ENCODE peak calls at places on chromosomes 13 and 19, in four cellular contexts. One of them, this sample, is unnamed.

GRCh38 chr19:43625918-43626579 is 6.6 kb upstream of the ZNF428 start:
- DNase-seq in GM23338: peak
- DNase-seq in cardiac muscle cell: peak
- DNase-seq in mesendoderm: peak
- DNase-seq in this sample: no peak

GRCh38 chr19:55082023-55082851 is 6.6 kb downstream of the EPS8L1 start:
- DNase-seq in GM23338: peak
- DNase-seq in mesendoderm: peak
- DNase-seq in cardiac muscle cell: peak
- DNase-seq in this sample: no peak

GRCh38 chr13:83183439-83184149 is 698.7 kb downstream of the SLITRK1 start:
- DNase-seq in GM23338: no peak
- DNase-seq in mesendoderm: peak
- DNase-seq in cardiac muscle cell: no peak
- DNase-seq in this sample: no peak

GRCh38 chr19:47445937-47446402 is 25.7 kb downstream of the SLC8A2 start:
- DNase-seq in cardiac muscle cell: peak
- DNase-seq in mesendoderm: no peak
- DNase-seq in GM23338: peak
- DNase-seq in this sample: no peak

GRCh38 chr13:86741762-86742285 is 929.3 kb upstream of the SLITRK5 start:
- DNase-seq in cardiac muscle cell: no peak
- DNase-seq in GM23338: peak
- DNase-seq in mesendoderm: peak
- DNase-seq in this sample: no peak

GRCh38 chr13:104984296-104984818 is 1551.1 kb downstream of the EFNB2 start:
- DNase-seq in mesendoderm: no peak
- DNase-seq in cardiac muscle cell: peak
- DNase-seq in GM23338: no peak
- DNase-seq in this sample: no peak

GRCh38 chr13:98175823-98176222 is 1.2 kb downstream of the RNF113B start:
- DNase-seq in mesendoderm: no peak
- DNase-seq in cardiac muscle cell: no peak
- DNase-seq in GM23338: no peak
- DNase-seq in this sample: no peak

GRCh38 chr13:104315606-104316005 is 1249.4 kb upstream of the SLC10A2 start:
- DNase-seq in GM23338: no peak
- DNase-seq in mesendoderm: no peak
- DNase-seq in cardiac muscle cell: peak
- DNase-seq in this sample: peak

GRCh38 chr13:111335263-111335662 is 14.8 kb downstream of the TEX29 start:
- DNase-seq in GM23338: no peak
- DNase-seq in cardiac muscle cell: no peak
- DNase-seq in mesendoderm: no peak
- DNase-seq in this sample: no peak

GRCh38 chr19:39237200-39238184 is 7.3 kb downstream of the IFNL3 start:
- DNase-seq in GM23338: peak
- DNase-seq in cardiac muscle cell: no peak
- DNase-seq in mesendoderm: peak
- DNase-seq in this sample: no peak

GRCh38 chr19:38933544-38933943 is 2.8 kb downstream of the MRPS12 start:
- DNase-seq in cardiac muscle cell: no peak
- DNase-seq in mesendoderm: no peak
- DNase-seq in GM23338: no peak
- DNase-seq in this sample: no peak

GRCh38 chr19:58001895-58002369 is 688 bp downstream of the ZNF606 start:
- DNase-seq in GM23338: no peak
- DNase-seq in mesendoderm: peak
- DNase-seq in cardiac muscle cell: no peak
- DNase-seq in this sample: no peak
- H3K4me3 ChIP-seq in GM23338: peak
- H3K4me3 ChIP-seq in mesendoderm: peak
- H3K4me3 ChIP-seq in cardiac muscle cell: peak
- H3K4me3 ChIP-seq in this sample: peak

DNA sequence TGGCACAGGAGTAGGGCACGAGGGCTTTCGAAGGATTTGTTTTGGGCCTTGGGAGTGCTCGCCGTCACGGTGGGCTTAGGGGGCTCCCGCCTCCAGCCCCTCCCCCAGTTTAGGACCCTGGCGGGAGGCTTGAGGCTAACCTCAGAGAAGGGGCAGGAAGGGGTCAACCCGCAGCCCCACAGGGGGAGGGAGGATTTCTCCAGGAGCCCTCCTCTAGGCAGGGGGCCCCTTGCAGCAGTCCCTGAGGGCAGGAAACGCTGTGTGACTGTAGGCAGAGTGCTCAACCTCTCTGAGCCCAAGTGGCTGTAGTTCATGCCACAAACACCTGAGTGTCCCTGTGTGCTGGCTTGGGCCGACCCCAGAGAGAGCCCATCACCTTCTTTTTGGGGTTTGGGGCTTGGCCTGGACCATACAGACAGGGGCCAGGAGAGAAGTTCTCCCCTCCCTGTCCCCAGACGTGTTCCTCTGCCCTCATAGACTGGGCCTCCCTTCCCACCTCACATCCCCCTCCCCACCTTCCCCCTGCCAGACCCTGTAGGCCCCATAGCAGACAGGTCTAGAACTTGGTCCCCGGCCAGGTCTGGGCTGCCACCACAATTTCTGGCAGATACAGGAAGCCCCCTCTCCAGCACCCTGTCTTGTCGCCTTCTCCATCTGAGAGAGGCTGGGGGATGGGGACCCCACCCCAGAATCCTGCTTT is 8.1 kb downstream of the ISYNA1 start:
- DNase-seq in cardiac muscle cell: no peak
- DNase-seq in GM23338: no peak
- DNase-seq in mesendoderm: peak
- DNase-seq in this sample: no peak
- H3K27ac ChIP-seq in cardiac muscle cell: peak
- H3K27ac ChIP-seq in GM23338: no peak
- H3K27ac ChIP-seq in mesendoderm: peak
- H3K27ac ChIP-seq in this sample: no peak

DNA sequence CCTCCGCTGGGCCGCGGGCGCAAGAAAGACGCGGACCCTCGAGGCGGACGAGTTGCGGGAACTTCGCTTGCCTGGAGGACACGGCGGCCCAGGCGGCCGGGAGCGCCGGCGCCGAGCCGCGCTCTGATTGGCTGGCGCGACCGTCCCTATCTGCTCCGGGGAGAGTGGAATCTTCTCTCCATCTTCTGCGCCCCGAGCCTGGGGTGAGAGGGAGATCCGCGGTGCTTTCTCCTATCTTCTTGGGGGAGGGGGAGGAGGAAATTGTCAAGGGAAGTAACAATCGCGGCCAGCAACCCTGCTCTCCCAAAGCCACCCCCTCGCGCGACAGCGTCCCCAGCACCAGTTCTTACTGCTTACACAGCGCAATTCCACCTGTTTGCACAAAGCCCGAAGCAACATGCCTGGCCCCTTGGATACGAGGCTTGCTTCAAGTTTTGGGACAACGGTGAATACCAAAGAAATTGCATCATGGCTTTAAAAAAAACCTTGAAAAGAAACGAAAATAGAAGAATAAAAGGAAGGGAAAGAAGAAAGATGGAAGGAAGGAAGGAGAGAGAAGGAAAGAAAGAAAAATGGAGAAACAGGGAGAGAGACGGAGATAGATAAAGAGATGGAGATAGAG is 4.8 kb downstream of the SOX21 start:
- DNase-seq in mesendoderm: peak
- DNase-seq in GM23338: peak
- DNase-seq in cardiac muscle cell: no peak
- DNase-seq in this sample: no peak
- H3K4me3 ChIP-seq in mesendoderm: no peak
- H3K4me3 ChIP-seq in GM23338: peak
- H3K4me3 ChIP-seq in cardiac muscle cell: no peak
- H3K4me3 ChIP-seq in this sample: no peak

DNA sequence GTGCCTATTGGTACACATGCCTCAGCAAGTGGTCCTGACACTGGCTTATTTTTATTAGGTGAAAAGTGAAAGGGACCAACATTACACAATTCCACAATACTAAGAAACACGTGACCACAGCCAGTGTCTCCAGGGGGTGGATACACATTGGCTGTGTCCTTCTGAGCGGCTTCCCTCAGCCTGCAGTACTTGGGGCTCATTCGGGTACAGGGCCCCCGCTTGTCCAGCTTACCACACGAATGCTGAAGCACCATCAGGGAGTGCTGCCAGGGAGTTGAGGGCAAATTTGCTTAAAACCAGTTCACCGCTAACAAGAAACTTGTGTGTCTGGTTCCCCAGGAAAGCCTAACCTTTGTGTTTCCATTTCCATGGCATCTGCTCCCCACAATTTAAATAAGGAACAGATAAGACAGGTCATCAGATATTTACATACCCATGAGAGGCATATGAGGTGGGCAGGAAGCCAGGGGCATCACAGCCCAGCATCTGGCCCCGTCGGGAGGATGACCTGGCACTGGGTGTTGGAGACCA is 23.3 kb downstream of the PBX4 start:
- DNase-seq in GM23338: no peak
- DNase-seq in mesendoderm: no peak
- DNase-seq in cardiac muscle cell: peak
- DNase-seq in this sample: no peak
- H3K27ac ChIP-seq in GM23338: no peak
- H3K27ac ChIP-seq in mesendoderm: no peak
- H3K27ac ChIP-seq in cardiac muscle cell: no peak
- H3K27ac ChIP-seq in this sample: no peak

GRCh38 chr19:10086032-10086903 is at the start of gene SHFL:
- DNase-seq in mesendoderm: no peak
- DNase-seq in GM23338: peak
- DNase-seq in cardiac muscle cell: peak
- DNase-seq in this sample: no peak

GRCh38 chr19:10086904-10087256 is 763 bp downstream of the SHFL start:
- DNase-seq in GM23338: no peak
- DNase-seq in mesendoderm: no peak
- DNase-seq in cardiac muscle cell: peak
- DNase-seq in this sample: no peak

GRCh38 chr19:10085641-10086031 is 481 bp upstream of the SHFL start:
- DNase-seq in GM23338: peak
- DNase-seq in cardiac muscle cell: no peak
- DNase-seq in mesendoderm: no peak
- DNase-seq in this sample: no peak

GRCh38 chr19:10088949-10089554 is 2.9 kb downstream of the SHFL start:
- DNase-seq in mesendoderm: no peak
- DNase-seq in GM23338: no peak
- DNase-seq in cardiac muscle cell: no peak
- DNase-seq in this sample: no peak

DNA sequence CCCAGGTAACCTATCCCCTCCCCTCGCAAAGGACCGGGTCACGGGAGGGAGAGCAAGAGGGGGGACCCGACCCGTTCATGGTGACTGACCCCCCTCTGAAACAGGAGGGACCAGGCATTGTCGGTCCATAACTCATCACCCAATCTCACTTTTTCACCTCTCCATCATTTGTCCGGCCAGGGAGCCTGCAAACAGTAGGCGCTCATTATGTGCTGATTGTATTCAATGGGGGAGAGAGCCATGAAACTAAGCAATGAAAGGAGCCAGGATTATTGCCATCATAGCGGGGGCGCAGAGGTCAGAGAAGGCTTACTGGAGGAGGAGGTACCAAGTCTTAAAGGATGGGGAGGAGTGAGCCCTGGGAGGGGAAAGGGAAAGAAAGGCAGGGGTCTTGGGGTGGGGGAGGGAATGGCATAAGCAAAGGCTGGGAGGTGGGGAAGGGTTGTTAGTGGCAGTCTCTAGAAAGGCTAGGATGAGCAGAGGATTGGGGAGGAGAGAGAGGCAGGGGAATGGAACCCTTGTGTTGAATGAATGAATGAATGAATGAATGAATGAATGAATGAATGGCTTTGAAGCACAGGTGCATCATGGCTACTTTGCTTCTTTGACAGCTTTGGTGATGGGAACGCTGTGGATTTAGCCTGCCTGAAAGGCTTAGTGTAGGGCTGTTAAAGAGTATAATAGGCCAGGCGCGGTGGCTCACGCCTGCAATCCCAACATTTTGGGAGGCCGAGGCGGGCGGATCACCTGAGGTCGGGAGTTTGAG is 1.4 kb downstream of the SHFL start:
- DNase-seq in GM23338: no peak
- DNase-seq in cardiac muscle cell: no peak
- DNase-seq in mesendoderm: no peak
- DNase-seq in this sample: no peak
- H3K4me3 ChIP-seq in GM23338: peak
- H3K4me3 ChIP-seq in cardiac muscle cell: no peak
- H3K4me3 ChIP-seq in mesendoderm: no peak
- H3K4me3 ChIP-seq in this sample: peak

GRCh38 chr19:18568367-18568766 is 3.3 kb upstream of the UBA52 start:
- DNase-seq in mesendoderm: no peak
- DNase-seq in GM23338: no peak
- DNase-seq in cardiac muscle cell: no peak
- DNase-seq in this sample: no peak
- H3K27ac ChIP-seq in mesendoderm: no peak
- H3K27ac ChIP-seq in GM23338: no peak
- H3K27ac ChIP-seq in cardiac muscle cell: no peak
- H3K27ac ChIP-seq in this sample: no peak

DNA sequence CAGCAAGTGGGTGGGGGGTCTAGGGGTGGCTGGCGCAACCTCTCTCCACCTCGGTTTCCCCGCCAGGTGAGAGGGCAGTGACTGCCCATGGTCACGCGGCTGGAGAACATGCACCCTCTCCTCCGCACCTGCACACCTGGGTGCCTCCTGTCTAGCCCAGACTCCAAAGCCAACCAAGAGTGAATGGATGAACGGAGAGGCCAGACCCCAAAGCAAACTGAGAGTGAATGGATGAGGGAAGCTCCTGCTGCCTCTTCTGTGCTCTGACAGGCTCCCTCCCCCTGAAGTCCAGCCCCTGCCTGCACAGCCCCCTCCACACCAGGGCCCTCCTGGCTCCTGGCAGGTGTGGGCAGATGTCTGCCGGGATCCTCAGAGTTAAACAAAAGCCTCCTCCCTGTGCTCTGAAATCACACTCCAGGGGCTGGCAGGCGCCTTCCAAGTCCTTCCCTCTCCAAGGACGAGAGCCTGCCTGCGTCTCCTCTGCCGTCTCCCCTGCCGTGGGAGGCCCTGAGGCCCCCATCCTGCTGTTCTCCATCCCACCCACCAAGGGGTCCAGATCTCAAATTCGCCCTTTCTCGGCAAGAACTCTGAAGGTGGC is 2.2 kb downstream of the SBNO2 start:
- DNase-seq in GM23338: no peak
- DNase-seq in mesendoderm: peak
- DNase-seq in cardiac muscle cell: no peak
- DNase-seq in this sample: no peak
- H3K4me3 ChIP-seq in GM23338: peak
- H3K4me3 ChIP-seq in mesendoderm: no peak
- H3K4me3 ChIP-seq in cardiac muscle cell: no peak
- H3K4me3 ChIP-seq in this sample: peak